ENCODE peak calls at places on chromosomes 12 and 14, in five cellular contexts. H is HFF-Myc, C is fibroblast of lung, V is HL-60, S is A549. Q is an unnamed sample.

GRCh38 chr12:49823951-49824350 is 4.3 kb downstream of the NCKAP5L start:
- DNase-seq in S (no peak), H (no peak), C (no peak), V (no peak), Q (no peak)

GRCh38 chr12:76270657-76271358 is 77.4 kb downstream of the BBS10 start:
- DNase-seq in S (no peak), V (no peak), C (peak), H (no peak), Q (no peak)

GRCh38 chr12:8554451-8555195 is 13.9 kb upstream of the CLEC4E start:
- DNase-seq in H (peak), C (peak), S (peak), V (no peak), Q (no peak)

GRCh38 chr12:57762463-57762862 is 4.4 kb downstream of the CYP27B1 start:
- DNase-seq in H (no peak), S (no peak), C (no peak), V (no peak), Q (no peak)

GRCh38 chr12:50057000-50057841 is at the start of gene ASIC1:
- DNase-seq in H (no peak), V (peak), S (peak), C (peak), Q (no peak)

GRCh38 chr14:63542231-63542999 is 762 bp downstream of the PPP2R5E start:
- DNase-seq in H (no peak), V (no peak), S (no peak), C (peak), Q (no peak)

GRCh38 chr14:88793259-88793625 is 489 bp upstream of the EML5 start:
- DNase-seq in S (no peak), H (no peak), C (no peak), V (no peak), Q (no peak)

GRCh38 chr12:67355428-67356385 is 86.5 kb downstream of the CAND1 start:
- DNase-seq in H (no peak), C (peak), V (no peak), S (peak), Q (no peak)

GRCh38 chr12:48203192-48203591 is at the start of gene OR10AD1:
- DNase-seq in S (no peak), H (no peak), V (no peak), C (no peak), Q (no peak)

GRCh38 chr12:32476446-32476845 is 77.1 kb downstream of the FGD4 start:
- DNase-seq in V (no peak), S (no peak), C (no peak), H (no peak), Q (no peak)

GRCh38 chr14:105529506-105530445 is 3.4 kb downstream of the TMEM121 start:
- DNase-seq in H (no peak), S (no peak), C (no peak), V (no peak), Q (no peak)

GRCh38 chr12:95717336-95717928 is 73.1 kb downstream of the NTN4 start:
- DNase-seq in C (no peak), V (no peak), H (no peak), S (no peak), Q (no peak)

GRCh38 chr12:121252712-121253345 is 42.9 kb downstream of the P2RX4 start:
- DNase-seq in H (no peak), V (no peak), C (no peak), S (peak), Q (no peak)

GRCh38 chr12:84954415-84954814 is 41.8 kb upstream of the SLC6A15 start:
- DNase-seq in V (no peak), H (no peak), S (no peak), C (no peak), Q (no peak)

GRCh38 chr14:86892167-86892956 is 1100.6 kb downstream of the GALC start:
- DNase-seq in C (peak), V (no peak), S (no peak), H (no peak), Q (no peak)

GRCh38 chr12:81992461-81992860 is 233.3 kb upstream of the PPFIA2 start:
- DNase-seq in H (no peak), V (peak), S (peak), C (peak), Q (no peak)

GRCh38 chr14:24972844-24973243 is 77.1 kb downstream of the STXBP6 start:
- DNase-seq in C (no peak), H (no peak), V (no peak), S (no peak), Q (no peak)

GRCh38 chr12:3282271-3282670 is 205.1 kb downstream of the TSPAN9 start:
- DNase-seq in C (no peak), S (no peak), H (no peak), V (no peak), Q (no peak)

GRCh38 chr12:26800347-26800746 is 32.6 kb downstream of the ITPR2 start:
- DNase-seq in S (no peak), C (no peak), H (no peak), V (no peak), Q (no peak)

GRCh38 chr12:28535216-28535615 is 345.0 kb downstream of the CCDC91 start:
- DNase-seq in H (peak), S (no peak), V (no peak), C (peak), Q (peak)

GRCh38 chr14:96592591-96593388 is 90.6 kb downstream of the PAPOLA start:
- DNase-seq in S (peak), C (peak), V (peak), H (no peak), Q (no peak)

GRCh38 chr12:42810006-42810405 is 220.5 kb upstream of the PRICKLE1 start:
- DNase-seq in C (peak), V (no peak), H (no peak), S (no peak), Q (no peak)

GRCh38 chr12:129635003-129635685 is 268.7 kb downstream of the TMEM132D start:
- DNase-seq in V (no peak), H (no peak), S (no peak), C (no peak), Q (no peak)

GRCh38 chr12:116794725-116795124 is 56.6 kb downstream of the RNFT2 start:
- DNase-seq in S (no peak), C (no peak), H (no peak), V (no peak), Q (no peak)

DNA sequence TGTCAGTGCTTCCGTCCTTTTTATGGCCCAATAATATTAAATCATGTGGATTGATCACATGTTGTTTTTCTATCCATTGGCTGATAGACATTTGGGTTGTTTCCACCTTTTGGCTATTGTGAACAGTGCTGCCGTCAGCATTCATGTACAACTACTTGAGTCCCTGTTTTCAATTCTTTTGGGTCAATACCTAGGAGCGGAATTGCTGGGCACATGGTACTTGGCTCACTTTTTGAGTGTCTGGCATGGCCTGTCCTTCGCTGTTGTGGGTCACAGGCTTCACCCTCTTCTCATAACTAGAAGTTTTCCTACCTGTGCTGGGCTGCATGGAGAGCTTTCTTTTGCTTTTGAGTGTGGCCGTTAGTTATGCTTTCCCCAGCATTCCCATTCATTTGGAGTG is 72.7 kb downstream of the DNAH10 start:
- DNase-seq in C (no peak), V (no peak), S (peak), H (no peak), Q (no peak)
- TF ChIP-seq CTCF in C (no peak), V (no peak), S (no peak), H (no peak), Q (no peak)

GRCh38 chr14:93064411-93065271 is 51.1 kb downstream of the ITPK1 start:
- DNase-seq in C (peak), S (no peak), H (no peak), V (no peak), Q (no peak)
- H3K4me3 ChIP-seq in C (no peak), S (no peak), H (no peak), V (no peak), Q (no peak)

GRCh38 chr12:2035421-2036080 is 17.2 kb upstream of the CACNA1C start:
- DNase-seq in V (no peak), H (no peak), C (no peak), S (no peak), Q (no peak)
- TF ChIP-seq CTCF in V (no peak), H (no peak), C (no peak), S (no peak), Q (no peak)

DNA sequence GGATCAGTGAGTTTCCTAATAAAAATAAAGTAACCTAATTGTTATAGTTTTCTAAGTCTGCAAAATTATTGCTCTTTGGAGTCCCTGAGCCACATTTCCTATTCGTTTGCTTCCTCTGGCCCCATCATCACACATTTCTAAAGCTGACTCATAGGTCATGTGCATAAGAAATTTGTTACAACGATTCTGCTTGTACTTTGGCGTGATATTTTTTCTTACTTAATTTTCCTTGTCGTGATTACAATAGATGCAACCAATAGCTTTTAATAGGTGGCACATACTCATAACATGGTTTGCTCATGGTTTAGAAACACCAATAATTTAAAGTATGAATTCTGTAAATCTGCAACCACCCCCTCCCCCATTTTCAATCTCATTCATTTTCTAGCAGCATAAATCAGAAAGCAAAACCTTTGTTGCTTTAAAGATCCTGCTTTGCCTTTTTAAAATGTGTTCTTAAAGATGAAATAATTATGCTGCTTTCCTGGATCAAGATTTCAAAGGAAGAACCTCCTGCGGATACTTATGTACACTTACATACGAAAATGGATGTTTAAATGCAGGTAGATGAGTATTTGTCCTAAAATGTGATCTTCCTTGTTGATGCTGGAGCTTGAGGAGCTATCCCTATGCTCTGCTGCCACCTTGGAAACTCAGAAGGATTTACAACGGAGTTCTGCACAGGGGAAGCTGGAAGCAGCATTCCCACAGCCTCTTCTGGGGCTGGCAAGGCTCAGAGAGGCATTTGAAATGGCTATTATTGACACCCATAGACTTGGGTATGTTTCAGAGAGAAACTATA is 1.7 kb upstream of the FLRT2 start:
- DNase-seq in H (peak), V (no peak), S (peak), C (peak), Q (peak)
- H3K4me3 ChIP-seq in H (peak), V (no peak), S (peak), C (peak), Q (peak)

Q was measured in AG09309.